ENCODE peak calls at places on chromosome 17, in six cellular contexts. X, A, T, I, M and Z are unnamed samples. For H3K27me3, the result is how much of the 10 kb centered on the place peaks cover.

GRCh38 chr17:66420961-66421371 is 118.6 kb downstream of the PRKCA start:
- DNase-seq in A (no peak), I (no peak), T (no peak), X (no peak), M (no peak), Z (no peak)

GRCh38 chr17:9313346-9313745 is 262.3 kb downstream of the STX8 start:
- DNase-seq in M (no peak), I (no peak), X (no peak), T (no peak), A (no peak), Z (no peak)

GRCh38 chr17:17422217-17422610 is 54.6 kb upstream of the MED9 start:
- DNase-seq in A (no peak), M (no peak), X (no peak), I (no peak), T (no peak), Z (no peak)

GRCh38 chr17:14269473-14269872 is 31.4 kb upstream of the HS3ST3B1 start:
- DNase-seq in I (no peak), X (no peak), M (no peak), A (no peak), T (no peak), Z (no peak)

GRCh38 chr17:28717578-28718316 is at the start of gene RAB34:
- DNase-seq in M (no peak), T (peak), I (peak), A (no peak), X (peak), Z (no peak)

GRCh38 chr17:67200727-67201301 is 44.2 kb downstream of the HELZ start:
- DNase-seq in X (no peak), T (no peak), M (peak), A (no peak), I (no peak), Z (no peak)

GRCh38 chr17:9643611-9644010 is 1.7 kb upstream of the USP43 start:
- DNase-seq in T (no peak), A (no peak), M (no peak), I (no peak), X (no peak), Z (no peak)

GRCh38 chr17:75099881-75100595 is 9.7 kb upstream of the ARMC7 start:
- DNase-seq in A (no peak), X (no peak), I (no peak), T (no peak), M (no peak), Z (no peak)

GRCh38 chr17:29158515-29159275 is 21.5 kb downstream of the MYO18A start:
- DNase-seq in M (no peak), T (no peak), A (peak), X (no peak), I (no peak), Z (no peak)

GRCh38 chr17:76199466-76199865 is 40.8 kb downstream of the RNF157 start:
- DNase-seq in T (no peak), M (no peak), I (no peak), A (peak), X (no peak), Z (peak)

GRCh38 chr17:73492802-73493139 is 151.5 kb downstream of the SDK2 start:
- DNase-seq in A (no peak), M (no peak), I (no peak), T (no peak), X (peak), Z (no peak)

GRCh38 chr17:73214851-73215250 is 22.0 kb downstream of the COG1 start:
- DNase-seq in T (no peak), M (no peak), X (no peak), I (no peak), A (no peak), Z (no peak)

GRCh38 chr17:40038882-40039513 is 15.2 kb downstream of the MED24 start:
- DNase-seq in I (peak), M (no peak), A (no peak), T (peak), X (peak), Z (no peak)

GRCh38 chr17:45296833-45297124 is 20.0 kb downstream of the MAP3K14 start:
- DNase-seq in I (no peak), M (no peak), A (no peak), X (no peak), T (no peak), Z (no peak)

GRCh38 chr17:50095626-50096037 is 481 bp downstream of the PDK2 start:
- DNase-seq in A (peak), T (no peak), I (no peak), X (peak), M (no peak), Z (no peak)

GRCh38 chr17:67030641-67031040 is 13.7 kb upstream of the CACNG1 start:
- DNase-seq in T (no peak), A (no peak), X (no peak), I (no peak), M (no peak), Z (no peak)

GRCh38 chr17:67385122-67385988 is 8.3 kb downstream of the PITPNC1 start:
- DNase-seq in T (no peak), X (no peak), M (no peak), A (no peak), I (no peak), Z (no peak)

GRCh38 chr17:307741-308507 is 44.7 kb downstream of the RPH3AL start:
- DNase-seq in A (no peak), M (no peak), X (no peak), T (no peak), I (peak), Z (no peak)

GRCh38 chr17:32192379-32192778 is 50.1 kb downstream of the RHOT1 start:
- DNase-seq in A (no peak), I (no peak), T (no peak), X (no peak), M (no peak), Z (no peak)

GRCh38 chr17:81806461-81807209 is 2.7 kb downstream of the GCGR start:
- DNase-seq in X (no peak), I (no peak), A (no peak), T (no peak), M (no peak), Z (no peak)

GRCh38 chr17:15171433-15172047 is 93.6 kb downstream of the PMP22 start:
- DNase-seq in I (peak), M (peak), A (peak), X (peak), T (peak), Z (peak)

GRCh38 chr17:74807925-74808324 is 31.8 kb upstream of the NAT9 start:
- DNase-seq in M (no peak), I (no peak), A (peak), T (no peak), X (no peak), Z (no peak)

GRCh38 chr17:53721101-53721500 is 101.6 kb upstream of the KIF2B start:
- DNase-seq in X (no peak), M (no peak), I (no peak), A (no peak), T (no peak), Z (no peak)

GRCh38 chr17:38673714-38674012 is 1.1 kb downstream of the EPOP start:
- DNase-seq in M (no peak), T (peak), I (peak), A (no peak), X (peak), Z (no peak)

GRCh38 chr17:42878123-42878880 is 22.3 kb upstream of the G6PC1 start:
- DNase-seq in M (no peak), I (no peak), T (peak), X (no peak), A (no peak), Z (no peak)

GRCh38 chr17:73191443-73192218 is 1.2 kb upstream of the COG1 start:
- DNase-seq in I (peak), T (peak), A (peak), X (peak), M (peak), Z (peak)

DNA sequence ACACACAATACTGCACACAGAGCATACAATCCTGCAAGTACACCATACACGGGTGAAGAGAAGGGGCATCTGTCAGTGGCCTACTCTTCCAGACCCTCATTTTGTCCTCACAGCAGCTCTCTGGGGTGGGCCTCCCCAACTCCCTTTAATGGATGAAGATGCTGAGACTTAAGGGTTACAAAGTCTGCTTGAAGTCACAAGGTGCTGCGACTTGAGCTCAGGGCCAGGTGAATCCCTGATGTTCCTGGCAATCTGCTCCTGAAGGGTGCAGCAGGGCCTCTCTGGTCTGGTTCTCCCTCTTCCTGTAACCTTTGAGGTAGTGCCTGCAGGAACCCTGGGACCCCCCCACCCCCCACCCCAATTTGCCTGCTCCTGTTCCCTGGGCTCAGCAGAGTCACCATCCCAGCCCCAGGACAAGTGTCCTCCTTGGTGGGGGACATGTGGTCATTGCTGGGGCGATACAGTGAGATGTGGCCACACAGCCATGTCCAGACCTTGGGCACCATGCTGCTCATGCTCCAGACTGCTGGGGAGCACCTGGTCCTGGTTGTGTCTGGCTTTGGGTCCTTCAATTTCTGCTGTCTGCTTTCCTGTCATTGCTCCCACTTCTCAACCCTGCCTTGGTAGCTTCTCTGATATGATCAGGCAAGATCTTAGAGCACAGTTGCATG is 107.5 kb downstream of the METRNL start:
- DNase-seq in T (no peak), M (no peak), A (peak), X (no peak), I (peak), Z (peak)
- H3K4me3 ChIP-seq in T (no peak), M (no peak), A (no peak), X (no peak), I (no peak), Z (no peak)

GRCh38 chr17:2900842-2901241 is 104.6 kb downstream of the RAP1GAP2 start:
- DNase-seq in A (no peak), X (no peak), T (no peak), M (no peak), I (no peak), Z (no peak)
- H3K27me3 ChIP-seq in A (under half), X (under half), T (under half), M (under half), I (under half), Z (under half)

GRCh38 chr17:47735536-47736011 is 2.5 kb downstream of the TBX21 start:
- DNase-seq in T (no peak), M (no peak), I (no peak), X (no peak), A (no peak), Z (peak)
- H3K4me3 ChIP-seq in T (no peak), M (no peak), I (no peak), X (no peak), A (no peak), Z (peak)

GRCh38 chr17:6166492-6167179 is 96.5 kb downstream of the WSCD1 start:
- DNase-seq in M (no peak), X (no peak), A (no peak), I (no peak), T (no peak), Z (no peak)

GRCh38 chr17:6172642-6173330 is 102.6 kb downstream of the WSCD1 start:
- DNase-seq in T (no peak), I (no peak), A (no peak), X (no peak), M (peak), Z (no peak)

GRCh38 chr17:6173653-6174052 is 103.5 kb downstream of the WSCD1 start:
- DNase-seq in X (no peak), M (no peak), I (no peak), A (no peak), T (no peak), Z (no peak)

GRCh38 chr17:6165806-6166205 is 95.6 kb downstream of the WSCD1 start:
- DNase-seq in A (no peak), X (no peak), I (no peak), M (no peak), T (no peak), Z (no peak)

GRCh38 chr17:6170349-6170748 is 100.2 kb downstream of the WSCD1 start:
- DNase-seq in A (no peak), M (no peak), X (no peak), T (no peak), I (no peak), Z (no peak)
- H3K27me3 ChIP-seq in A (under half), M (under half), X (under half), T (under half), I (under half), Z (under half)

GRCh38 chr17:21089145-21089544 is 37.6 kb upstream of the DHRS7B start:
- DNase-seq in T (no peak), A (no peak), X (no peak), I (no peak), M (no peak), Z (no peak)

GRCh38 chr17:21095735-21096134 is 31.0 kb upstream of the DHRS7B start:
- DNase-seq in A (no peak), M (no peak), I (no peak), T (no peak), X (no peak), Z (no peak)

GRCh38 chr17:21089933-21090888 is 36.6 kb upstream of the DHRS7B start:
- DNase-seq in I (no peak), M (no peak), A (no peak), X (no peak), T (no peak), Z (no peak)

GRCh38 chr17:21094298-21094704 is 32.5 kb upstream of the DHRS7B start:
- DNase-seq in M (no peak), X (no peak), A (no peak), T (no peak), I (no peak), Z (no peak)

GRCh38 chr17:21090889-21091618 is 35.7 kb upstream of the DHRS7B start:
- DNase-seq in A (no peak), M (no peak), T (no peak), I (no peak), X (no peak), Z (no peak)
- H3K4me3 ChIP-seq in A (no peak), M (no peak), T (no peak), I (no peak), X (no peak), Z (no peak)

GRCh38 chr17:78302478-78302877 is 57.4 kb downstream of the SOCS3 start:
- DNase-seq in I (no peak), A (no peak), X (no peak), T (no peak), M (no peak), Z (no peak)

GRCh38 chr17:78304549-78305037 is 55.3 kb downstream of the SOCS3 start:
- DNase-seq in T (no peak), I (peak), M (no peak), X (no peak), A (no peak), Z (no peak)

GRCh38 chr17:78307887-78308633 is 51.8 kb downstream of the SOCS3 start:
- DNase-seq in M (no peak), X (no peak), A (no peak), I (no peak), T (no peak), Z (no peak)

GRCh38 chr17:78306913-78307312 is 53.0 kb downstream of the SOCS3 start:
- DNase-seq in A (no peak), I (no peak), T (no peak), X (no peak), M (no peak), Z (no peak)

GRCh38 chr17:78305801-78306200 is 54.1 kb downstream of the SOCS3 start:
- DNase-seq in I (no peak), A (no peak), M (no peak), T (no peak), X (no peak), Z (no peak)
- H3K27me3 ChIP-seq in I (under half), A (under half), M (under half), T (under half), X (under half), Z (under half)

GRCh38 chr17:82860606-82861392 is 21.0 kb upstream of the ZNF750 start:
- DNase-seq in T (no peak), M (no peak), X (no peak), A (no peak), I (no peak), Z (no peak)
- H3K4me3 ChIP-seq in T (no peak), M (no peak), X (no peak), A (peak), I (no peak), Z (peak)

GRCh38 chr17:2024572-2025219 is 438 bp downstream of the RTN4RL1 start:
- DNase-seq in T (no peak), A (no peak), M (no peak), X (no peak), I (no peak), Z (no peak)
- H3K27me3 ChIP-seq in T (half or more), A (under half), M (under half), X (under half), I (under half), Z (under half)

GRCh38 chr17:80708497-80708896 is 163.9 kb downstream of the RPTOR start:
- DNase-seq in T (no peak), M (no peak), I (no peak), A (no peak), X (no peak), Z (no peak)

GRCh38 chr17:80710716-80711115 is 166.1 kb downstream of the RPTOR start:
- DNase-seq in X (no peak), A (no peak), T (no peak), M (peak), I (no peak), Z (no peak)

GRCh38 chr17:80709090-80709695 is 164.6 kb downstream of the RPTOR start:
- DNase-seq in T (no peak), A (no peak), X (no peak), M (no peak), I (no peak), Z (no peak)

GRCh38 chr17:80712089-80712488 is 167.5 kb downstream of the RPTOR start:
- DNase-seq in M (no peak), T (no peak), X (no peak), I (no peak), A (no peak), Z (no peak)

DNA sequence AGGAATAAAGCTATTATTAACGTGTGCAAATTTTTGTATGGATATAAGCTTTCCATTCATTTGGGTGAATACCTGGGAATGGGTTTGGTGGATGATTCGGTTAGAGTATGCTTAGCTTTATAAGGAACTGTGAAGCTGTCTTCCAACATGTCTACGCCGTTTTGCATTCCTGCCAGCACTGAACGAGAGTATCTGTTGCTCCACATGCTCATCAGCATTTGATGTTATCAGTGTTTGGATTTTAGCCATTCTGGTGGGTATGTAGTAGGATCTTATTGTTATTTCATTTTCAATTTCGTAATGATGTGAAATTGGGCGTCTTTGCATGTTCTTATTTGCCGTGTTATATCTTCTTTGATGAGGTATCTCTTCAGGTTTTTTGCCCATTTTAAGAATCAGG is 168.0 kb downstream of the RPTOR start:
- DNase-seq in A (no peak), I (no peak), M (no peak), X (no peak), T (no peak), Z (no peak)
- H3K4me3 ChIP-seq in A (no peak), I (no peak), M (no peak), X (no peak), T (no peak), Z (no peak)

DNA sequence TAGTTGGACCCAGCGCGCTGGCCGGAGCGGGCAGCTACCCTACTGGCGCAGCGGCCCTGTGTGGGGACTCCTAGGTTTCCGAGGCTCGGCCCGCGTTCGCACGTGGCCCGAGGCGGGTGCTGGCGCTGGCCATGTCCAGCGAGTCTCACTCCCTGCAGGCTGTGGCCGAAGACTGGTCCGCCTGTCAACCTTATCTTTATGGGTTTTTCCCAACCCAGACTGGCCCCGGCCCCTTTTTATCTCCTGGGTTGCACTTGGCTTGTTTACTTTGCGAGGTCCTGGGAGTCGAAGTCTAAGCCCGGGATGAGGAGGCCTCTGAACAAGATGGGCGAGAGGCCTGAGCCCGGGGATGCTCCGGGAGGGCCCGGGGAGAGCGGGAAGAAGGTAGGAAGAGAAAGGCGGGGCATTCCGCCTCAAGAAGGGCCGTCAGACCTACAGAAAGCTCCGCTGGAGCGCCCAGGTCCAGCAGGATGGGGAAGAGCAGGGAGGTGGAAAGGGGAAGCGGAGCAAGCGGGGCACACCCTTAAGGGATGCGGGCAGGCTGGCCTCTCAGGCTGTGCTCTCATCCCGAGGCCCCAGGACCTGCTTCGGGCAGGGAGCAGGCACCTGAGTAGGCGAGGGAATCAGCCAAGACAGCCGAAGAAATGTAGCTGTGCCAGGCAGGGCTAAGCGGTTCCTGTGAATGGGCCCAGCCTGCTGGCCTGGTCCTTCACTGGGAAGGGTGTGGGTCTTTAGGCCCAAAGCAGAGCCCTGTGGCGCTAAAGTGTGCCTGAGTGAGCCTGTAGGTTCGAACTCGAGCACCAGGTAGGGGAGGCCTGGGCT is 2.9 kb downstream of the TBX4 start:
- DNase-seq in I (no peak), A (no peak), T (no peak), X (no peak), M (no peak), Z (no peak)
- H3K27me3 ChIP-seq in I (half or more), A (under half), T (half or more), X (half or more), M (under half), Z (under half)